ENCODE peak calls at places on chromosomes 2 and 18, in six cellular contexts. R is H1, P is IMR-90, G is HCT116, D is GM12878, F is DND-41. I is an unnamed sample.

GRCh38 chr2:14348247-14348646 is 284.3 kb upstream of the LRATD1 start:
- DNase-seq in R (no peak), P (no peak), G (no peak), D (no peak), F (no peak), I (no peak)

GRCh38 chr2:65326276-65326675 is 98.6 kb downstream of the ACTR2 start:
- DNase-seq in R (no peak), P (no peak), G (no peak), D (no peak), F (no peak), I (peak; percentile 62)

GRCh38 chr18:49052891-49053644 is 102.3 kb upstream of the SMAD7 start:
- DNase-seq in R (no peak), P (peak; percentile 97), G (no peak), D (no peak), F (peak; percentile 78), I (no peak)

GRCh38 chr18:48949051-48949605 is 1.6 kb downstream of the SMAD7 start:
- DNase-seq in R (no peak), P (no peak), G (no peak), D (no peak), F (no peak), I (no peak)

GRCh38 chr2:108917078-108917440 is 72.0 kb downstream of the EDAR start:
- DNase-seq in R (no peak), P (peak; percentile 20), G (no peak), D (no peak), F (no peak), I (no peak)

GRCh38 chr2:103174711-103175110 is 412.9 kb downstream of the TMEM182 start:
- DNase-seq in R (no peak), P (no peak), G (no peak), D (no peak), F (no peak), I (no peak)

GRCh38 chr2:100978582-100979051 is 23.5 kb upstream of the RPL31 start:
- DNase-seq in R (no peak), P (peak; percentile 91), G (no peak), D (no peak), F (no peak), I (no peak)

GRCh38 chr2:203648273-203648672 is 58.2 kb upstream of the CD28 start:
- DNase-seq in R (no peak), P (peak; percentile 21), G (no peak), D (no peak), F (no peak), I (no peak)

GRCh38 chr2:145394181-145394580 is 874.3 kb upstream of the ZEB2 start:
- DNase-seq in R (no peak), P (no peak), G (no peak), D (no peak), F (no peak), I (no peak)

GRCh38 chr2:171253900-171254447 is 93.3 kb upstream of the TLK1 start:
- DNase-seq in R (no peak), P (no peak), G (no peak), D (no peak), F (no peak), I (no peak)

GRCh38 chr2:11559066-11559785 is 25.4 kb downstream of the GREB1 start:
- DNase-seq in R (no peak), P (no peak), G (no peak), D (no peak), F (no peak), I (no peak)

GRCh38 chr2:60519259-60519863 is 34.1 kb downstream of the BCL11A start:
- DNase-seq in R (no peak), P (peak; percentile 67), G (no peak), D (no peak), F (no peak), I (no peak)

GRCh38 chr18:27404855-27405254 is 219.7 kb upstream of the CHST9 start:
- DNase-seq in R (no peak), P (no peak), G (no peak), D (no peak), F (no peak), I (no peak)

GRCh38 chr2:56230171-56230570 is 46.4 kb downstream of the CCDC85A start:
- DNase-seq in R (no peak), P (peak; percentile 0), G (peak; percentile 24), D (no peak), F (no peak), I (no peak)

GRCh38 chr2:16314691-16315457 is 350.8 kb downstream of the CYRIA start:
- DNase-seq in R (no peak), P (no peak), G (no peak), D (no peak), F (no peak), I (no peak)

DNA sequence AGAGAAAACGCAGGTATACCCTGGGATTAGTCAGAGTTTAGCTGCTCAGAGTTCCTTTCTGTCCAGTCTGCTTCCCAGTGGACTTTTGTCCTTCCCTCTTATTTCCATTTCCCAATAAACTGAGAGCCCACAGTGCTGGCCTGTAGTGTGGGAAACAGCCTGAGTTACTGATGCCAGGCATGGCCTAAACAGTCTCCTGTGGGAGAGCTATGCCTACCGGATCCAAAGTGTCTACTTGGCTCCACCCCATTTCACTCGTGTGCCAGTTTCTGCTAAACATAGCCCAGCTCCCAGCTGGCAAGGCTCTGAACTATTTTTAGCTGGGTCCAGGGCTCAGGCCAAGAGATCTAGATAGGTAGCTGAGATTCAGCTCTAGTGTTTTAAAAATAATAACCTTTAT is 15.6 kb upstream of the PPP1CB start:
- DNase-seq in R (no peak), P (no peak), G (no peak), D (no peak), F (no peak), I (peak; percentile 90)
- H3K4me1 ChIP-seq in R (no peaks in the 10 kb centered on the region), P (peaks cover 2% of the 10 kb centered on the region), G (peaks cover 10% of the 10 kb centered on the region), D (no peaks in the 10 kb centered on the region), F (no peaks in the 10 kb centered on the region), I (peaks cover 8% of the 10 kb centered on the region)

GRCh38 chr2:165693838-165694237 is 100.2 kb downstream of the GALNT3 start:
- DNase-seq in R (no peak), P (no peak), G (no peak), D (no peak), F (no peak), I (no peak)

GRCh38 chr2:165699931-165700330 is 94.1 kb downstream of the GALNT3 start:
- DNase-seq in R (no peak), P (no peak), G (no peak), D (no peak), F (no peak), I (no peak)

GRCh38 chr2:165700511-165700910 is 93.5 kb downstream of the GALNT3 start:
- DNase-seq in R (no peak), P (no peak), G (no peak), D (no peak), F (no peak), I (no peak)

GRCh38 chr2:165697727-165698620 is 96.1 kb downstream of the GALNT3 start:
- DNase-seq in R (no peak), P (no peak), G (no peak), D (no peak), F (no peak), I (no peak)

GRCh38 chr2:165698621-165698946 is 95.5 kb downstream of the GALNT3 start:
- DNase-seq in R (no peak), P (peak; percentile 43), G (peak; percentile 19), D (peak; percentile 27), F (peak; percentile 11), I (no peak)
- TF ChIP-seq CTCF in R (peak; percentile 26), P (peak; percentile 43), G (peak; percentile 6), D (peak; percentile 64), F (peak; percentile 57), I (no peak)

DNA sequence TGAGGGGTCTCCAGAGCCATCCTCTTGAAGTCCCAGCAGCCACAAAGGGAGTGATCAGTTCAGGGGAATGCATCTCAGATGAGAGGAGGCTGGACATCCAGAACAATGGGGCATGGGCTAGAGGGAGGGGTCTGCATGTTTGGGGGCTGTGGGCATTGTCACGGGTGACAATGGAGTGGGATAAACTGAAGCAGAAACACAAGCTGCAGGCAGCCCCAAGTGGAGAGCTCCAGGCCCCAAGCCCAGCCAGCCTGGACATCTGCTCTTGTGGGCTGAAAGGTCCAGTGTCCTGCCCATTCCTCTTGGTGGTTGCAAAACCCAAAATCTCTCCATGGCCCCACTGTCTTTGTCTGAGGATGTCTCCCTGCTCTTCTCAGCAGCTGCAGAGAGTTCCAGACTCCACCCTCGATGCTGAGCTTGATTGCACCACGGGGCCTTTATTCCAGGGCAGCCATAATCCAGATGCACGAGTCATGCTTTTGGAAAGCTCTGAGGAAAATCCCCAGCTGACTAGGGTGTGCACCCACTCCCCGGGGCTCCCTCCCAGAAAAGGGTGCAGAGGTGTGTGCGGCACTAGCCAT is 149.4 kb downstream of the TNS1 start:
- DNase-seq in R (no peak), P (peak; percentile 69), G (no peak), D (no peak), F (no peak), I (no peak)
- H3K4me1 ChIP-seq in R (no peaks in the 10 kb centered on the region), P (peaks cover 37% of the 10 kb centered on the region), G (peaks cover 51% of the 10 kb centered on the region), D (no peaks in the 10 kb centered on the region), F (no peaks in the 10 kb centered on the region), I (peaks cover 12% of the 10 kb centered on the region)

DNA sequence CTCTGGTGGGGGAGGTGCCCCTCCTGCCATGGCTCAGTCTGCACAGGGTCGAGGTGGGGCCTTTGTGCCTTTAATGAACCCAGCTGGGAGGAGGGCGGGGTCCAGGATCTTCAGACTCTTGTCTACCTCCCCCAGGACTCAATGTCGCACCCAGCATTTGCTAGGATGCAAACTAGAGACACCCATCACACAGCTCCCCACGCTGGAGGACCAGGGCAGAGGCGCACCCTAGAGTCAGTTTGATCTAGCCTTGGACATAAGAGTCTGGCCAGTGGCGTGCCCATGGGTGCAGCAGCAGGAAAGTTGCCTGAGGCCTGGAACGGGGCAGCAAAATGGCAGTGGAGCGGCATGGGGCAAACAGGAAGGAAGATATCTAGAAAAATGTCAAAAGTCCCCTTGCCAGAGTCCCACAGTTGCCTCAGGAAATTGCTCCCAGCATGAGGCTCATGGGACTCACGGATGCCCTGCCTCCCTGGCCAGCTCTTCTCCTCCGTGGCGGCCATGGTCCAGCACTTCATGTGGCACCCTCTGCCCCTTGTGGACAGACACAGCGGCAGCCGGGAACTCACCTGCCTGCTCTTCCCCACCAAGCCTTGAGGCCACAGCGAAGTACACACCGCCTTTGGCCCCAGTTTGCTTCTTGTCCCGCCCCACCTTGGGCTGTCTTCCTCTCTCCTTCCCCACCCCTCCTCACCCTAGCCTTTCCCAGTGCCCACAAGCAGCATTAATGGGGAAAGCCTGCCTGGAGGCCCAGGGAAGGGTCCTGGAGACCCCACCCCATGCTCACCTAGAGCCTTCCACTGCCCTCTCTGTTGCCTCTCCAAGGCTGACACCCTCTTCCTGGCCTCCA is 17.7 kb downstream of the SH2D6 start:
- DNase-seq in R (no peak), P (no peak), G (no peak), D (no peak), F (peak; percentile 32), I (no peak)
- TF ChIP-seq CTCF in R (no peak), P (no peak), G (no peak), D (no peak), F (no peak), I (no peak)